ENCODE peak calls at places on chromosomes 5 and 9, in seven cellular contexts. One of them, this sample, is unnamed.

GRCh38 chr9:116475201-116475600 is 211.9 kb upstream of the TRIM32 start:
- DNase-seq in fibroblast of the aortic adventitia: peak; percentile 49
- DNase-seq in lung: no peak
- DNase-seq in coronary artery: no peak
- DNase-seq in fibroblast of lung: peak; percentile 28
- DNase-seq in Peyer's patch: no peak
- DNase-seq in body of pancreas: no peak
- DNase-seq in this sample: peak; percentile 44

GRCh38 chr9:94821098-94821930 is 94.8 kb downstream of the AOPEP start:
- DNase-seq in fibroblast of the aortic adventitia: no peak
- DNase-seq in lung: no peak
- DNase-seq in coronary artery: no peak
- DNase-seq in fibroblast of lung: no peak
- DNase-seq in Peyer's patch: no peak
- DNase-seq in body of pancreas: no peak
- DNase-seq in this sample: no peak

GRCh38 chr5:170920196-170920595 is 58.4 kb downstream of the RANBP17 start:
- DNase-seq in fibroblast of the aortic adventitia: no peak
- DNase-seq in lung: no peak
- DNase-seq in coronary artery: no peak
- DNase-seq in fibroblast of lung: no peak
- DNase-seq in Peyer's patch: no peak
- DNase-seq in body of pancreas: no peak
- DNase-seq in this sample: no peak

GRCh38 chr5:154606246-154606645 is 128.2 kb upstream of the HAND1 start:
- DNase-seq in fibroblast of the aortic adventitia: no peak
- DNase-seq in lung: no peak
- DNase-seq in coronary artery: no peak
- DNase-seq in fibroblast of lung: no peak
- DNase-seq in Peyer's patch: no peak
- DNase-seq in body of pancreas: no peak
- DNase-seq in this sample: no peak

GRCh38 chr5:2929779-2930178 is 178.3 kb upstream of the IRX2 start:
- DNase-seq in fibroblast of the aortic adventitia: no peak
- DNase-seq in lung: no peak
- DNase-seq in coronary artery: no peak
- DNase-seq in fibroblast of lung: no peak
- DNase-seq in Peyer's patch: no peak
- DNase-seq in body of pancreas: no peak
- DNase-seq in this sample: no peak

GRCh38 chr5:124888050-124888506 is 141.6 kb upstream of the ZNF608 start:
- DNase-seq in fibroblast of the aortic adventitia: no peak
- DNase-seq in lung: no peak
- DNase-seq in coronary artery: no peak
- DNase-seq in fibroblast of lung: no peak
- DNase-seq in Peyer's patch: no peak
- DNase-seq in body of pancreas: peak; percentile 56
- DNase-seq in this sample: no peak

GRCh38 chr9:2390028-2390427 is 231.6 kb upstream of the VLDLR start:
- DNase-seq in fibroblast of the aortic adventitia: no peak
- DNase-seq in lung: no peak
- DNase-seq in coronary artery: no peak
- DNase-seq in fibroblast of lung: no peak
- DNase-seq in Peyer's patch: no peak
- DNase-seq in body of pancreas: no peak
- DNase-seq in this sample: no peak

GRCh38 chr9:110975969-110976368 is 62.3 kb downstream of the LPAR1 start:
- DNase-seq in fibroblast of the aortic adventitia: peak; percentile 67
- DNase-seq in lung: no peak
- DNase-seq in coronary artery: no peak
- DNase-seq in fibroblast of lung: peak; percentile 68
- DNase-seq in Peyer's patch: no peak
- DNase-seq in body of pancreas: no peak
- DNase-seq in this sample: no peak

GRCh38 chr5:172473427-172473826 is 19.1 kb upstream of the SH3PXD2B start:
- DNase-seq in fibroblast of the aortic adventitia: no peak
- DNase-seq in lung: no peak
- DNase-seq in coronary artery: no peak
- DNase-seq in fibroblast of lung: no peak
- DNase-seq in Peyer's patch: peak; percentile 57
- DNase-seq in body of pancreas: no peak
- DNase-seq in this sample: no peak

GRCh38 chr5:67161767-67162166 is 34.8 kb downstream of the CD180 start:
- DNase-seq in fibroblast of the aortic adventitia: no peak
- DNase-seq in lung: no peak
- DNase-seq in coronary artery: no peak
- DNase-seq in fibroblast of lung: no peak
- DNase-seq in Peyer's patch: no peak
- DNase-seq in body of pancreas: no peak
- DNase-seq in this sample: no peak

GRCh38 chr5:139600336-139600949 is 39.3 kb downstream of the UBE2D2 start:
- DNase-seq in fibroblast of the aortic adventitia: peak; percentile 46
- DNase-seq in lung: no peak
- DNase-seq in coronary artery: no peak
- DNase-seq in fibroblast of lung: peak; percentile 73
- DNase-seq in Peyer's patch: no peak
- DNase-seq in body of pancreas: no peak
- DNase-seq in this sample: no peak

GRCh38 chr5:38124321-38124720 is 134.0 kb upstream of the EGFLAM start:
- DNase-seq in fibroblast of the aortic adventitia: no peak
- DNase-seq in lung: no peak
- DNase-seq in coronary artery: no peak
- DNase-seq in fibroblast of lung: no peak
- DNase-seq in Peyer's patch: no peak
- DNase-seq in body of pancreas: no peak
- DNase-seq in this sample: no peak

GRCh38 chr9:36999728-37000333 is 34.2 kb downstream of the PAX5 start:
- DNase-seq in fibroblast of the aortic adventitia: no peak
- DNase-seq in lung: no peak
- DNase-seq in coronary artery: no peak
- DNase-seq in fibroblast of lung: no peak
- DNase-seq in Peyer's patch: no peak
- DNase-seq in body of pancreas: no peak
- DNase-seq in this sample: no peak

GRCh38 chr5:127959152-127959764 is 124.3 kb upstream of the SLC12A2 start:
- DNase-seq in fibroblast of the aortic adventitia: peak; percentile 84
- DNase-seq in lung: peak; percentile 57
- DNase-seq in coronary artery: no peak
- DNase-seq in fibroblast of lung: peak; percentile 81
- DNase-seq in Peyer's patch: peak; percentile 73
- DNase-seq in body of pancreas: peak; percentile 80
- DNase-seq in this sample: peak; percentile 75

GRCh38 chr5:157602505-157602904 is 26.9 kb upstream of the ADAM19 start:
- DNase-seq in fibroblast of the aortic adventitia: peak; percentile 10
- DNase-seq in lung: no peak
- DNase-seq in coronary artery: no peak
- DNase-seq in fibroblast of lung: no peak
- DNase-seq in Peyer's patch: peak; percentile 71
- DNase-seq in body of pancreas: no peak
- DNase-seq in this sample: no peak

GRCh38 chr5:37840036-37840909 is at the start of gene GDNF:
- DNase-seq in fibroblast of the aortic adventitia: peak; percentile 65
- DNase-seq in lung: no peak
- DNase-seq in coronary artery: no peak
- DNase-seq in fibroblast of lung: peak; percentile 41
- DNase-seq in Peyer's patch: no peak
- DNase-seq in body of pancreas: peak; percentile 41
- DNase-seq in this sample: no peak

GRCh38 chr5:138542120-138542955 is 698 bp downstream of the ETF1 start:
- DNase-seq in fibroblast of the aortic adventitia: peak; percentile 25
- DNase-seq in lung: peak; percentile 32
- DNase-seq in coronary artery: no peak
- DNase-seq in fibroblast of lung: no peak
- DNase-seq in Peyer's patch: no peak
- DNase-seq in body of pancreas: no peak
- DNase-seq in this sample: no peak

GRCh38 chr9:75096796-75097195 is 8.5 kb downstream of the OSTF1 start:
- DNase-seq in fibroblast of the aortic adventitia: peak; percentile 43
- DNase-seq in lung: no peak
- DNase-seq in coronary artery: no peak
- DNase-seq in fibroblast of lung: no peak
- DNase-seq in Peyer's patch: no peak
- DNase-seq in body of pancreas: no peak
- DNase-seq in this sample: no peak

GRCh38 chr5:43040287-43041098 is at the start of gene ANXA2R:
- DNase-seq in fibroblast of the aortic adventitia: peak; percentile 96
- DNase-seq in lung: peak; percentile 93
- DNase-seq in coronary artery: peak; percentile 91
- DNase-seq in fibroblast of lung: peak; percentile 99
- DNase-seq in Peyer's patch: peak; percentile 98
- DNase-seq in body of pancreas: peak; percentile 86
- DNase-seq in this sample: peak; percentile 87

GRCh38 chr9:127711226-127711701 is 4.2 kb downstream of the PTRH1 start:
- DNase-seq in fibroblast of the aortic adventitia: no peak
- DNase-seq in lung: no peak
- DNase-seq in coronary artery: no peak
- DNase-seq in fibroblast of lung: no peak
- DNase-seq in Peyer's patch: no peak
- DNase-seq in body of pancreas: no peak
- DNase-seq in this sample: no peak

GRCh38 chr5:111310713-111311620 is 86.8 kb downstream of the CAMK4 start:
- DNase-seq in fibroblast of the aortic adventitia: no peak
- DNase-seq in lung: no peak
- DNase-seq in coronary artery: no peak
- DNase-seq in fibroblast of lung: no peak
- DNase-seq in Peyer's patch: no peak
- DNase-seq in body of pancreas: no peak
- DNase-seq in this sample: no peak

DNA sequence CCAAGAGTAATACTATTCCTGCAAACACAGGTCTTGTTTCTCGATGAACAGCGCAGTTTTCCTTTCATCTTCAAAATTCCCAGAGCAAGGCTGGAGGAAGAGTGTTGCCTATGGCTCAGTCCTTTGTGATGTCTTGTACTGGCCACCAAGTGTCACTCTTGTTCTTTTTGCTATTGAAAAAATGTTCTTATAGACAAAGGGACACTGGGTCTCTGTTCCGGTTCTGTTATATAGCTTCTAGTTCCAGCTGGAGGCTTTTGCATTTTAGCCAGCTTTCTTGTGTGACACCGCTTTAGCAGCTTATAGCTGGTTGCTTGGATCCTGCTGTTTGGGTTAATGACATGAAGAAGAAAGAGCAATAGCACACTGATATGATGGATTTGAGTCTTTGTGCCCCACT is 343.7 kb upstream of the KCNN2 start:
- DNase-seq in fibroblast of the aortic adventitia: no peak
- DNase-seq in lung: no peak
- DNase-seq in coronary artery: no peak
- DNase-seq in fibroblast of lung: no peak
- DNase-seq in Peyer's patch: no peak
- DNase-seq in body of pancreas: no peak
- DNase-seq in this sample: no peak
- TF ChIP-seq CTCF in fibroblast of the aortic adventitia: no peak
- TF ChIP-seq CTCF in lung: no peak
- TF ChIP-seq CTCF in coronary artery: no peak
- TF ChIP-seq CTCF in fibroblast of lung: no peak
- TF ChIP-seq CTCF in Peyer's patch: no peak
- TF ChIP-seq CTCF in body of pancreas: peak; percentile 61
- TF ChIP-seq CTCF in this sample: peak; percentile 13

GRCh38 chr9:96607971-96608370 is 11.7 kb downstream of the CDC14B start:
- DNase-seq in fibroblast of the aortic adventitia: no peak
- DNase-seq in lung: no peak
- DNase-seq in coronary artery: no peak
- DNase-seq in fibroblast of lung: no peak
- DNase-seq in Peyer's patch: no peak
- DNase-seq in body of pancreas: no peak
- DNase-seq in this sample: no peak

GRCh38 chr9:96603305-96604004 is 16.2 kb downstream of the CDC14B start:
- DNase-seq in fibroblast of the aortic adventitia: peak; percentile 72
- DNase-seq in lung: no peak
- DNase-seq in coronary artery: no peak
- DNase-seq in fibroblast of lung: no peak
- DNase-seq in Peyer's patch: no peak
- DNase-seq in body of pancreas: no peak
- DNase-seq in this sample: no peak

GRCh38 chr9:96599298-96599697 is 20.3 kb downstream of the CDC14B start:
- DNase-seq in fibroblast of the aortic adventitia: peak; percentile 57
- DNase-seq in lung: no peak
- DNase-seq in coronary artery: no peak
- DNase-seq in fibroblast of lung: peak; percentile 72
- DNase-seq in Peyer's patch: no peak
- DNase-seq in body of pancreas: no peak
- DNase-seq in this sample: no peak

GRCh38 chr9:96605328-96605727 is 14.3 kb downstream of the CDC14B start:
- DNase-seq in fibroblast of the aortic adventitia: no peak
- DNase-seq in lung: no peak
- DNase-seq in coronary artery: no peak
- DNase-seq in fibroblast of lung: no peak
- DNase-seq in Peyer's patch: no peak
- DNase-seq in body of pancreas: no peak
- DNase-seq in this sample: no peak

DNA sequence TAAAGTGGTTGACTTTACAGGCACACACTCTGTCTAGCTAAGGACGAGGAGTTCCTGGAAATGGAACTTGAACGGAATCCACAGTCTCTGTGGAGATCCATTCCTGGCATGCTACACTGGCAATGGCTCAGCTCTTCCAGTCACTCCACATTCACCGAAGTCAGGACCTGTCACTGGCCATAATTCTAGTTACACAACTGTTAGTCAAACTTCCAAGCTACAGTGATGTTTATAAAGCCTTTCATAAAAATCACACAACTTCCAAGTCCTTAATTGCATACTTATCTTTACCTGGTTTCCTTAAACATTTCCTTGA is 15.7 kb downstream of the CDC14B start:
- DNase-seq in fibroblast of the aortic adventitia: peak; percentile 76
- DNase-seq in lung: no peak
- DNase-seq in coronary artery: no peak
- DNase-seq in fibroblast of lung: no peak
- DNase-seq in Peyer's patch: no peak
- DNase-seq in body of pancreas: peak; percentile 18
- DNase-seq in this sample: no peak
- H3K4me3 ChIP-seq in fibroblast of the aortic adventitia: peak overlapping the region; percentile 31
- H3K4me3 ChIP-seq in lung: no peak overlapping the region
- H3K4me3 ChIP-seq in coronary artery: no peak overlapping the region
- H3K4me3 ChIP-seq in fibroblast of lung: no peak overlapping the region
- H3K4me3 ChIP-seq in Peyer's patch: no peak overlapping the region
- H3K4me3 ChIP-seq in body of pancreas: no peak overlapping the region
- H3K4me3 ChIP-seq in this sample: no peak overlapping the region

GRCh38 chr5:63125862-63126261 is 547.2 kb downstream of the LRRC70 start:
- DNase-seq in fibroblast of the aortic adventitia: peak; percentile 52
- DNase-seq in lung: no peak
- DNase-seq in coronary artery: no peak
- DNase-seq in fibroblast of lung: peak; percentile 59
- DNase-seq in Peyer's patch: no peak
- DNase-seq in body of pancreas: no peak
- DNase-seq in this sample: no peak
- TF ChIP-seq CTCF in fibroblast of the aortic adventitia: peak; percentile 63
- TF ChIP-seq CTCF in lung: no peak
- TF ChIP-seq CTCF in coronary artery: no peak
- TF ChIP-seq CTCF in fibroblast of lung: peak; percentile 73
- TF ChIP-seq CTCF in Peyer's patch: no peak
- TF ChIP-seq CTCF in body of pancreas: peak; percentile 35
- TF ChIP-seq CTCF in this sample: peak; percentile 18

DNA sequence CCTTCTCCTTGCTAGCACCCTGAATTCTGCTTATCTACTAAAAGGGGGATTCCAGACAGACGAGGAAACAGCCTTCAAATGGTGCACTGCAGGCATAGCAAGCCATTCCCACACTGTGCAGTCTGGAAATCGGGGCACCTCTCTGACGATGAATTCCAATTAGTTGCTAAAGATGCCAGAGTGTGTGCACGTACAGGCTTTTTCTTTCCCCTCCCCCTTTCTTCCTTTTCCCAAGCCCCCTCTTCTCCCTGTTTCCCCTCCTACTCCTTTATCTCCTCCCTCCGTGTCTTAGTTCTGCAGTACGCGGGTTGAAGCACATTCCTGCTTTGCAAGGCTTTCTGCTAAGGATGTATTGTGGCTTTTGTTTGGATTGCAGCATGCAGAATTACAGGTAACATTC is at the start of gene GPR21:
- DNase-seq in fibroblast of the aortic adventitia: no peak
- DNase-seq in lung: no peak
- DNase-seq in coronary artery: no peak
- DNase-seq in fibroblast of lung: no peak
- DNase-seq in Peyer's patch: no peak
- DNase-seq in body of pancreas: no peak
- DNase-seq in this sample: no peak
- H3K4me3 ChIP-seq in fibroblast of the aortic adventitia: no peak within 1 kb of the TSS
- H3K4me3 ChIP-seq in lung: no peak within 1 kb of the TSS
- H3K4me3 ChIP-seq in coronary artery: peak within 1 kb of the TSS; percentile 68
- H3K4me3 ChIP-seq in fibroblast of lung: no peak within 1 kb of the TSS
- H3K4me3 ChIP-seq in Peyer's patch: no peak within 1 kb of the TSS
- H3K4me3 ChIP-seq in body of pancreas: no peak within 1 kb of the TSS
- H3K4me3 ChIP-seq in this sample: no peak within 1 kb of the TSS